ENCODE peak calls at places on chromosomes 12 and 14, in six cellular contexts. I is mesendoderm, R is H9, Z is IMR-90, C is mesenchymal stem cell, J is H1. M is an unnamed sample.

GRCh38 chr12:6551063-6551461 is 4.8 kb downstream of the IFFO1 start:
- DNase-seq in I (no peak), R (peak), Z (no peak), C (no peak), J (no peak), M (no peak)

GRCh38 chr14:74921987-74922751 is 891 bp downstream of the RPS6KL1 start:
- DNase-seq in I (no peak), R (no peak), Z (no peak), C (no peak), J (no peak), M (no peak)

GRCh38 chr12:50621435-50622304 is 116.9 kb downstream of the DIP2B start:
- DNase-seq in I (peak), R (no peak), Z (no peak), C (no peak), J (no peak), M (peak)

GRCh38 chr12:126483145-126484068 is 1418.2 kb downstream of the AACS start:
- DNase-seq in I (no peak), R (no peak), Z (no peak), C (no peak), J (no peak), M (no peak)

GRCh38 chr12:27331927-27332324 is 710 bp upstream of the BMAL2 start:
- DNase-seq in I (no peak), R (no peak), Z (no peak), C (no peak), J (no peak), M (no peak)

GRCh38 chr12:45435945-45436710 is 220.2 kb downstream of the ANO6 start:
- DNase-seq in I (no peak), R (no peak), Z (no peak), C (no peak), J (no peak), M (no peak)

GRCh38 chr14:79254069-79254775 is 957.1 kb downstream of the DIO2 start:
- DNase-seq in I (peak), R (no peak), Z (peak), C (peak), J (no peak), M (no peak)

GRCh38 chr12:6458281-6459003 is 6.6 kb downstream of the TAPBPL start:
- DNase-seq in I (no peak), R (no peak), Z (no peak), C (no peak), J (no peak), M (no peak)

GRCh38 chr14:84850595-84850994 is 679.3 kb upstream of the FLRT2 start:
- DNase-seq in I (no peak), R (no peak), Z (no peak), C (no peak), J (no peak), M (no peak)

GRCh38 chr12:12992418-12993175 is 7.5 kb downstream of the HEBP1 start:
- DNase-seq in I (peak), R (no peak), Z (peak), C (peak), J (no peak), M (no peak)

GRCh38 chr12:111074559-111074958 is 154.2 kb upstream of the MYL2 start:
- DNase-seq in I (no peak), R (no peak), Z (no peak), C (no peak), J (no peak), M (no peak)

GRCh38 chr14:75091251-75091650 is 21.8 kb downstream of the ZC2HC1C start:
- DNase-seq in I (no peak), R (no peak), Z (no peak), C (no peak), J (no peak), M (no peak)

GRCh38 chr12:124736115-124737039 is 127.3 kb downstream of the SCARB1 start:
- DNase-seq in I (no peak), R (no peak), Z (no peak), C (no peak), J (no peak), M (no peak)

GRCh38 chr12:58066296-58066695 is 124.9 kb downstream of the ATP23 start:
- DNase-seq in I (no peak), R (no peak), Z (no peak), C (no peak), J (no peak), M (no peak)

GRCh38 chr12:69639400-69640016 is 28.8 kb upstream of the LRRC10 start:
- DNase-seq in I (peak), R (peak), Z (peak), C (peak), J (peak), M (peak)

GRCh38 chr12:124881123-124881522 is 17.5 kb upstream of the SCARB1 start:
- DNase-seq in I (no peak), R (no peak), Z (no peak), C (no peak), J (no peak), M (no peak)

GRCh38 chr12:39341179-39341578 is 101.7 kb downstream of the KIF21A start:
- DNase-seq in I (no peak), R (no peak), Z (no peak), C (peak), J (no peak), M (no peak)

GRCh38 chr14:99721792-99722516 is 37.9 kb downstream of the CYP46A1 start:
- DNase-seq in I (no peak), R (peak), Z (no peak), C (no peak), J (no peak), M (no peak)

GRCh38 chr12:19515179-19515578 is 75.9 kb downstream of the AEBP2 start:
- DNase-seq in I (peak), R (no peak), Z (no peak), C (peak), J (no peak), M (no peak)

GRCh38 chr12:122203968-122204828 is 689 bp downstream of the B3GNT4 start:
- DNase-seq in I (no peak), R (no peak), Z (no peak), C (no peak), J (no peak), M (no peak)

GRCh38 chr12:123485756-123486155 is 27.8 kb downstream of the SNRNP35 start:
- DNase-seq in I (no peak), R (no peak), Z (no peak), C (no peak), J (no peak), M (no peak)

GRCh38 chr14:77790566-77791224 is 9.2 kb upstream of the ADCK1 start:
- DNase-seq in I (no peak), R (no peak), Z (no peak), C (no peak), J (no peak), M (no peak)

GRCh38 chr12:113325938-113326337 is 9.0 kb downstream of the SLC8B1 start:
- DNase-seq in I (no peak), R (no peak), Z (peak), C (peak), J (no peak), M (no peak)

GRCh38 chr12:97368462-97369150 is 94.0 kb upstream of the RMST start:
- DNase-seq in I (peak), R (peak), Z (no peak), C (no peak), J (no peak), M (no peak)

GRCh38 chr14:68020999-68021663 is 201.6 kb downstream of the RAD51B start:
- DNase-seq in I (no peak), R (no peak), Z (no peak), C (no peak), J (no peak), M (no peak)

GRCh38 chr14:106174206-106174605 is 647.8 kb downstream of the TMEM121 start:
- DNase-seq in I (no peak), R (no peak), Z (no peak), C (no peak), J (no peak), M (no peak)

GRCh38 chr14:53953828-53954550 is 2.6 kb downstream of the BMP4 start:
- DNase-seq in I (peak), R (peak), Z (peak), C (peak), J (no peak), M (no peak)

DNA sequence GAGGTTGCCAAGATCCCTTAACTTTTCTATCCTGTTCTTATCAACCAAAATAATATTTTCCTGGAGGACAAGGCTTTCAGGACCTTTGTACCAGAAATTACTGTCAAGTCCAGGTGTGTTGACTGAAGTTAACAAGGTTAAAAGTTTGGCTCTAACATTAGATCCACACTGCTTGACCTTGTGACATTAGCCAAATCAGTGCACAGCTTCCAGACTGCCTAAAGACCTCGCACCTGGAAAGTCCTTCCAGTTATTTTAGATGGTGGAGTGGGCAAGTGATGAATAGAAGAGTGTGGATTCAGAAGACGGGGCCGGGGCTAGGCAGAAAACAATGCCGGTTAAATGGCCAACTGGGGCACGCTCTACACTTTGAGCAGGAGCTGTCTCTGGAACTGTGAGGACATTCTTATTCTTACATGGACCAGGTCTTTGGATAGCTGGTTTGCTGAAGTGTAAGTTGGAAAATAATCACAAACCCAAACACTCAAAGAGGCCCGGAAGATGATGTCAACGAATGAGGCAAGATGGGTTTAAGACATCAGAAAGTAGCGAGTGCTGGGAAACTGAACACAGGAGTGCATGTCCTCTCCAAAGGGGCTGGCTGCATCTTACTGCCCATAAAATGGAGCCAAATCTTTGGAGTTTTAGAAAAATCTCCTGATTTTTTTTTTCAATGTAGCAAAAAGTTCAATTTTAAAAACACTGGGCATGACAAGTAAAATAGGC is 56.3 kb downstream of the NIN start:
- DNase-seq in I (no peak), R (no peak), Z (peak), C (peak), J (no peak), M (no peak)
- H2BK15ac ChIP-seq in I (no peak), R (no peak), Z (peak), C (no peak), J (no peak), M (no peak)

GRCh38 chr12:102427542-102427923 is 52.8 kb downstream of the IGF1 start:
- DNase-seq in I (no peak), R (no peak), Z (no peak), C (no peak), J (no peak), M (no peak)

GRCh38 chr12:102426599-102427541 is 53.5 kb downstream of the IGF1 start:
- DNase-seq in I (no peak), R (no peak), Z (peak), C (no peak), J (no peak), M (no peak)

GRCh38 chr12:102430661-102431060 is 49.7 kb downstream of the IGF1 start:
- DNase-seq in I (no peak), R (no peak), Z (peak), C (no peak), J (no peak), M (no peak)

GRCh38 chr12:102429755-102430154 is 50.6 kb downstream of the IGF1 start:
- DNase-seq in I (no peak), R (no peak), Z (no peak), C (no peak), J (no peak), M (no peak)

GRCh38 chr12:102429211-102429610 is 51.2 kb downstream of the IGF1 start:
- DNase-seq in I (no peak), R (no peak), Z (no peak), C (no peak), J (no peak), M (no peak)
- H2BK15ac ChIP-seq in I (no peak), R (no peak), Z (no peak), C (no peak), J (no peak), M (no peak)

DNA sequence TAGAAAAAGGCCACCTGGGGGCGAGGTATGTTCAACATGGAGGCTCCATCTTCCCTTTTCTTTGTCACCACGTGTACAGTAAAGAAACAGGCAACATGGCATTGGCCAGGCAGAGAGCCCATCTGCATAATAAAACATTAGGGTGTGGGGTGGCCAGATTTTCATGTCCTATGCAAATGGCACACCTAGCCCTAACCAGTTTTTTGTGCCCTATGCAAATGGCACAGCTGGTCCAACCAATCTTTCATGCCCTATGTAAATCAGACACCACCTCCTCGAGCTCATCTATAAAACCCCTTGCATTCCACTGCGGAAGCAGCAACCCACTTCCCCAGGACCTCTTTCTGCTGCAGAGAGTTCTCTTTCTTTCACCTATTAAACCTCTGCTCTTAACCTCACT is 149.1 kb upstream of the RGS6 start:
- DNase-seq in I (no peak), R (no peak), Z (no peak), C (no peak), J (no peak), M (no peak)
- H2BK15ac ChIP-seq in I (no peak), R (no peak), Z (no peak), C (no peak), J (no peak), M (no peak)

DNA sequence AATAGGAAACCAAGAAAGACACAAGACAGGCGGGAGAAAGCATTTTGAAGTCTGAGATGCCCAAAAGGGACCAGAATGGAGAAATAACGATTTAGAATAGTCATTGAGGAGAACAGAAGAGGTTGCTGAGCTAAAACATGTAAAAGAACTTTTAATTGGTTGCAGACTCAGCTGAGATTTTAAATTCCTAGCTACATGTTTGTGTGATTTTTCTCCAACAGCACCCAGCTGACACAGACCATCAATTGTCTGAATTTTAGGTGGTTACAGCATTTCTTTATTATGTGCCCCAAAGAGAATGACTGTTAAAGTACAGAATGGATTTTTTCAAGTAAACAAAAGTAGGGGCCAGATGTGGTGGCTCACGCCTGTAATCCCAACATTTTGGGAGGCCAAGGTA is 50.3 kb downstream of the BAZ1A start:
- DNase-seq in I (no peak), R (no peak), Z (no peak), C (no peak), J (no peak), M (no peak)
- H2BK15ac ChIP-seq in I (no peak), R (no peak), Z (no peak), C (no peak), J (no peak), M (no peak)

DNA sequence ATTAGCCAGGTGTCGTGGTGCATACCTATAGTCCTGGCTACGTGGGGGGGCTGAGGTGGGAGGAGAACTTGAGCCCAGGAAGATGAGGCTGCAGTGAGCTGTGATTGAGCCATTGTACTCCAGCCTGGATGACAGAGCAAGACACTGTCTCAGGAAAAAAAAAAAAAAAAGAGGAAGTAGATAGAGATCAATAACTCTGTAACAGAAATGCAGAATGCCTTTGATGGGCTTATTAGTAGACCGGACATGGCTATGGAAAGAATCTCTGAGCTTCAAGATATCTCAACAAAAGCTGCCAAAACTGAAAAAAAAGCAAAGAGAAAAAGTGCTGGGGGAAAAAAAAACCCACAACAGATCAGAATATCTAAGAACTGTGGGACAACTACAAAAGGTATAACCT is 37.5 kb downstream of the GPR68 start:
- DNase-seq in I (peak), R (no peak), Z (no peak), C (no peak), J (no peak), M (no peak)
- H2BK15ac ChIP-seq in I (no peak), R (no peak), Z (no peak), C (no peak), J (no peak), M (no peak)

GRCh38 chr12:11718105-11718504 is 68.6 kb downstream of the ETV6 start:
- DNase-seq in I (no peak), R (no peak), Z (no peak), C (no peak), J (no peak), M (no peak)

GRCh38 chr12:11719678-11720099 is 70.2 kb downstream of the ETV6 start:
- DNase-seq in I (peak), R (peak), Z (peak), C (peak), J (peak), M (no peak)

GRCh38 chr12:11718768-11719253 is 69.3 kb downstream of the ETV6 start:
- DNase-seq in I (peak), R (no peak), Z (peak), C (peak), J (no peak), M (no peak)

GRCh38 chr12:11716794-11717532 is 67.5 kb downstream of the ETV6 start:
- DNase-seq in I (no peak), R (no peak), Z (peak), C (peak), J (no peak), M (no peak)

DNA sequence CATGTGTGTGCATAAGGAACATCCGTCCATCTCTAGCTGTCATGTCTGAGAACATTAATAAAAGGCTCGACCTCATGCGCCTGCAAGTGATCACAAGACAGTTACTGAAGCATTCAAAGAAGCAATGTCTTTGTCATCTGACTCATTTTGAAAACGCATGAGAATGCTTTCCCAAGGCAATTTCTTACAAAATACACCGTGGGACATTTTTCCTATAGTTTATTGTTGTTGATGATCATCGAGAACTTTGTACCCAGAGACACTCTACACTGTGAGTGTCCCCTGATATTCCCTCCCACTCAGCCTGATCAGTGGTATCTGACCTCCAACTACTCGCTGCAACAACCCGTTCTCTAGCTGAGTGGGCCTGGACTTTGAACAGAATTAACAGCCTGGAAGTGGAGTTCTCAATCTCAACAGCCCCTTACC is 68.1 kb downstream of the ETV6 start:
- DNase-seq in I (no peak), R (no peak), Z (peak), C (peak), J (no peak), M (no peak)
- H2BK15ac ChIP-seq in I (no peak), R (no peak), Z (peak), C (no peak), J (no peak), M (no peak)

DNA sequence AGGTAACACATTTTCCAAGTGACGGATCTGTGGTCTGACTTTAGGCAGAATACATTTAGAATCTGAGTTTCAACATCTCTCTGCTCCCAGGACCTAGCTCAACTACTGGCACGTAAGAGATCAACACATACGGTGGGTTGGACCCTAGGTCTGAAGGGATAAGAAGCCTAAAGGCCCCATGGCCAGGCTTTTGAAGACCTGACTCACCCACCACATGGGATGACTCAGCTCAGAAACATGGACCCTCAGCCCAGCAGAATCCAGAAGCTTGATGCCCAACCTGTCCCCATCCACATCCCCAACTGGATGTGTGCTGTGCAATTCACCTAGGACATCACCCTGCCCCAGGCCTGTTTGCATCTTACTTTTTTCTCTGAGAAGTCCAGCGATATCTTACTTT is 770.2 kb downstream of the BCL11B start:
- DNase-seq in I (peak), R (no peak), Z (no peak), C (no peak), J (no peak), M (no peak)
- H2BK15ac ChIP-seq in I (no peak), R (no peak), Z (no peak), C (no peak), J (no peak), M (no peak)

GRCh38 chr12:91885851-91886250 is 259.8 kb downstream of the BTG1 start:
- DNase-seq in I (peak), R (no peak), Z (no peak), C (no peak), J (no peak), M (no peak)

GRCh38 chr12:91884216-91884615 is 261.4 kb downstream of the BTG1 start:
- DNase-seq in I (no peak), R (no peak), Z (no peak), C (no peak), J (no peak), M (no peak)

GRCh38 chr12:91882910-91883309 is 262.7 kb downstream of the BTG1 start:
- DNase-seq in I (no peak), R (no peak), Z (no peak), C (no peak), J (no peak), M (no peak)

GRCh38 chr12:91887957-91888356 is 257.7 kb downstream of the BTG1 start:
- DNase-seq in I (no peak), R (no peak), Z (no peak), C (no peak), J (no peak), M (no peak)

GRCh38 chr12:91883811-91884210 is 261.8 kb downstream of the BTG1 start:
- DNase-seq in I (no peak), R (no peak), Z (peak), C (peak), J (no peak), M (no peak)
- H2BK15ac ChIP-seq in I (no peak), R (no peak), Z (no peak), C (no peak), J (no peak), M (no peak)

GRCh38 chr12:114936148-114937099 is 252.4 kb upstream of the TBX3 start:
- DNase-seq in I (peak), R (no peak), Z (peak), C (peak), J (no peak), M (no peak)
- H2BK15ac ChIP-seq in I (no peak), R (no peak), Z (peak), C (no peak), J (no peak), M (no peak)

GRCh38 chr12:29556363-29556762 is 58.9 kb upstream of the OVCH1 start:
- DNase-seq in I (no peak), R (no peak), Z (no peak), C (no peak), J (no peak), M (no peak)
- H2BK15ac ChIP-seq in I (no peak), R (no peak), Z (no peak), C (no peak), J (no peak), M (no peak)

M was measured in neuronal stem cell.